ENCODE peak calls at places on chromosomes 3 and 15, in seven cellular contexts. G is K562, Y is endothelial cell of umbilical vein, C is SK-N-SH, I is WTC11, K is A549, H is H1. J is an unnamed sample.

GRCh38 chr15:56001476-56002078 is 8.2 kb upstream of the NEDD4 start:
- DNase-seq in Y (no peak), G (no peak), C (no peak), H (no peak), K (no peak), I (no peak), J (no peak)

GRCh38 chr3:186053954-186054353 is 54.9 kb downstream of the ETV5 start:
- DNase-seq in I (no peak), K (no peak), G (no peak), H (no peak), C (no peak), Y (no peak), J (no peak)

GRCh38 chr3:71245052-71245488 is 338.5 kb downstream of the FOXP1 start:
- DNase-seq in Y (peak), C (no peak), H (no peak), G (no peak), K (peak), I (no peak), J (no peak)

GRCh38 chr3:71688121-71688520 is 37.1 kb downstream of the EIF4E3 start:
- DNase-seq in K (no peak), C (no peak), H (no peak), G (no peak), I (no peak), Y (no peak), J (no peak)

GRCh38 chr3:127131625-127132170 is 61.2 kb upstream of the PRR23E start:
- DNase-seq in H (no peak), G (no peak), I (no peak), Y (no peak), C (no peak), K (no peak), J (no peak)

GRCh38 chr3:36380171-36381031 is at the start of gene STAC:
- DNase-seq in Y (no peak), C (peak), G (no peak), H (no peak), I (peak), K (peak), J (no peak)

GRCh38 chr15:64686130-64686735 is 89.2 kb downstream of the RBPMS2 start:
- DNase-seq in C (peak), Y (peak), I (no peak), H (no peak), K (peak), G (peak), J (peak)

GRCh38 chr15:77179541-77179998 is 108.7 kb upstream of the TSPAN3 start:
- DNase-seq in C (no peak), G (no peak), I (no peak), K (no peak), Y (no peak), H (no peak), J (no peak)

GRCh38 chr3:172982731-172983364 is 158.2 kb downstream of the SPATA16 start:
- DNase-seq in I (no peak), G (peak), K (peak), Y (peak), C (peak), H (no peak), J (peak)

GRCh38 chr15:100468265-100468664 is 60.5 kb downstream of the CERS3 start:
- DNase-seq in G (no peak), Y (no peak), C (no peak), I (no peak), K (peak), H (no peak), J (no peak)

GRCh38 chr15:68085052-68085451 is 30.9 kb downstream of the PIAS1 start:
- DNase-seq in C (no peak), G (no peak), Y (no peak), I (no peak), K (no peak), H (no peak), J (no peak)

GRCh38 chr3:124663690-124664089 is 66.6 kb upstream of the UMPS start:
- DNase-seq in Y (no peak), G (no peak), C (no peak), I (no peak), K (peak), H (no peak), J (no peak)

DNA sequence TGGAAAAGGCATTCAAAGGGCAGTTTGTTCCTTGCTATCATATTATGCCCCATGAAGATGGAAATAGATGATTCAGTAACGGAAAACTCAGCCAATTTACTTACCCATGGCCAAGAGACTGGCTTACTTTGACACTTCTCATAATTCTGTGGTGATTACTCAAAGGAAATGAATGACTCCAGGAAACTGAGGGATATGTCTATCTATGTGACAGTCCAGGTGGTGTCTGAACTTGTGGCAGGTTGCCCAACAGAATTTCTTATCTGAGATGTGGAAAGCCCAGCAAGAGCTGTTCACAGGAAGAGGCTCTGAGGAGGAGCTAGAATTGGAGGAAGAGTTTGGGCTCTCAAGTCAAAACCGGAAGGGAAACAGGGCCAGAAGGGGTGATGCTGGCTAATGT is 91.2 kb downstream of the KCNAB1 start:
- DNase-seq in C (no peak), Y (peak), I (no peak), K (no peak), H (no peak), G (no peak), J (no peak)
- TF ChIP-seq MAX in C (peak), Y (no peak), I (no peak), K (no peak), H (no peak), G (no peak), J (no peak)

DNA sequence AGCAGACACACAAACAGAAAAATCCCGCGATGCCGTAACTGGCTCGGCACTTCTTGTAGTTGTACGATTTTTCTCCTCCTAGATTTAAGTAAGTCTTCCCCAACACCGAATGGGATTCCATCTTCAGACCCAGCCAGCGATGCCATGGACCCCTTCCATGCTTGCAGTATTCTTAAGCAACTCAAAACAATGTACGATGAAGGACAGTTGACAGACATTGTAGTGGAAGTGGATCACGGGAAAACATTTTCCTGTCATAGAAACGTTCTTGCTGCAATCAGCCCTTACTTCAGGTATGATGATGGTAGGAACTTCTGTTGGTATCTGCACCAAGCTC is 760 bp downstream of the KBTBD8 start:
- DNase-seq in I (no peak), K (no peak), H (no peak), G (no peak), Y (peak), C (no peak), J (no peak)
- TF ChIP-seq CTCF in I (no peak), K (no peak), H (no peak), G (no peak), Y (no peak), C (no peak), J (no peak)

GRCh38 chr3:113264249-113264648 is 52.9 kb downstream of the BOC start:
- DNase-seq in Y (no peak), G (no peak), I (peak), K (no peak), C (no peak), H (peak), J (no peak)

GRCh38 chr3:113265281-113265680 is 53.9 kb downstream of the BOC start:
- DNase-seq in H (no peak), C (no peak), K (no peak), Y (no peak), G (no peak), I (no peak), J (no peak)

GRCh38 chr3:113266738-113267137 is 55.4 kb downstream of the BOC start:
- DNase-seq in H (no peak), I (no peak), C (no peak), G (no peak), Y (no peak), K (no peak), J (no peak)

GRCh38 chr3:113263020-113263419 is 51.7 kb downstream of the BOC start:
- DNase-seq in K (no peak), I (no peak), G (no peak), Y (no peak), H (no peak), C (no peak), J (no peak)

DNA sequence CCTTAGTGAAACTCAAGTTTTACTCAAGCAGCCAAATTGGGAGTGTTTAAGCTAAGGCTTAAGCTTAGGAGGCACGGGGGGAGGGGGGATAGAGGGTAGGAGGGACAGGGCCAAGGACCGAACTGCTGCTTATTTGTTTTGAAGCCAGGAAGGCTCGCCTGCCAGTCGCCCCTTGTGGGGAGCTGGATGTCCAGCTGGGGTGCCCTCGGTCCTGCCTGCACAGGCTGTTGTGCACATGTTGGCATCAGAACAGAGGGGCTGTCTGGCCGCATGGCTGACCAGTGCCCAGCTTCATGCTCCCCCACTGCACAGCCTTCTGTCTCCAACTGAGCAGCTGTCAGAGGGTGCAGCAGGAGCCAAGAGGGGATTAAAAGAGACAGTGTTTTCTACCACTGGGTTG is 53.4 kb downstream of the BOC start:
- DNase-seq in I (no peak), K (no peak), Y (no peak), C (no peak), G (no peak), H (no peak), J (no peak)
- TF ChIP-seq MAX in I (no peak), K (no peak), Y (no peak), C (no peak), G (no peak), H (no peak), J (no peak)

DNA sequence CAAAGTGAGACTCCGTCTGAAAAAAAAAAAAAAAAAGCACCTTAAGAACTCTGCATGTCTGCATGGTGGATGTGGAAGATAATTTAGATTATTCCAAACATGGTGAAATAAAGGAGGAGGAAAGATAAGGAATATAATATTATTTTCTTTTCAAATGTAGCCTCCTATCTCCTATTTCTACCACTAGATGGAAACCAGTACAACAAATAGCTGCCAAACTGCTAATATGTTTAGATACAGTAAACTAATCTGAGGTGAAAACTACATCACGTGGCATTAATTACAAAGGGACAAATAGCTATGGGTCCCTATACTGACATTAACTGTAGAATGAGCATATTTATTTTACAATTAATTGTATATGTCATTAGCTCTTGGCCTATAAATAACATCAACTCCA is 197.8 kb downstream of the TBC1D5 start:
- DNase-seq in H (no peak), K (peak), Y (no peak), G (no peak), I (no peak), C (no peak), J (no peak)
- TF ChIP-seq CTCF in H (no peak), K (peak), Y (no peak), G (no peak), I (no peak), C (peak), J (no peak)

GRCh38 chr3:57031622-57032541 is 28.6 kb upstream of the SPATA12 start:
- DNase-seq in H (no peak), I (no peak), G (no peak), Y (no peak), K (no peak), C (no peak), J (peak)

GRCh38 chr3:57029924-57030323 is 30.5 kb upstream of the SPATA12 start:
- DNase-seq in H (no peak), K (no peak), C (peak), Y (no peak), I (no peak), G (peak), J (no peak)

GRCh38 chr3:57030711-57031110 is 29.8 kb upstream of the SPATA12 start:
- DNase-seq in Y (no peak), C (no peak), G (no peak), K (no peak), H (no peak), I (no peak), J (no peak)

GRCh38 chr3:57026918-57027317 is 33.5 kb upstream of the SPATA12 start:
- DNase-seq in H (no peak), C (no peak), Y (peak), K (peak), I (no peak), G (no peak), J (peak)

GRCh38 chr3:57029383-57029782 is 31.1 kb upstream of the SPATA12 start:
- DNase-seq in C (no peak), Y (no peak), K (no peak), H (no peak), I (no peak), G (no peak), J (no peak)
- TF ChIP-seq MAX in C (no peak), Y (no peak), K (no peak), H (no peak), I (no peak), G (no peak), J (no peak)

GRCh38 chr15:42984534-42985034 is 64.0 kb upstream of the TTBK2 start:
- DNase-seq in I (no peak), Y (no peak), K (no peak), G (no peak), C (peak), H (no peak), J (no peak)
- TF ChIP-seq CTCF in I (no peak), Y (no peak), K (no peak), G (no peak), C (peak), H (no peak), J (no peak)

GRCh38 chr3:38987456-38987855 is 64.3 kb downstream of the SCN11A start:
- DNase-seq in K (no peak), C (no peak), I (no peak), G (no peak), H (no peak), Y (no peak), J (no peak)

GRCh38 chr3:38989932-38990510 is 61.7 kb downstream of the SCN11A start:
- DNase-seq in K (no peak), I (no peak), H (no peak), C (no peak), Y (no peak), G (no peak), J (no peak)

GRCh38 chr3:38990621-38991020 is 61.1 kb downstream of the SCN11A start:
- DNase-seq in Y (peak), H (no peak), K (no peak), C (no peak), I (no peak), G (no peak), J (no peak)

GRCh38 chr3:38986901-38987300 is 64.8 kb downstream of the SCN11A start:
- DNase-seq in H (no peak), G (no peak), Y (no peak), I (no peak), C (no peak), K (no peak), J (no peak)

GRCh38 chr3:38988955-38989354 is 62.8 kb downstream of the SCN11A start:
- DNase-seq in I (no peak), H (no peak), C (no peak), Y (no peak), K (no peak), G (no peak), J (no peak)
- TF ChIP-seq MAX in I (no peak), H (no peak), C (no peak), Y (no peak), K (no peak), G (no peak), J (no peak)

GRCh38 chr3:192188218-192188835 is 539.0 kb downstream of the FGF12 start:
- DNase-seq in I (peak), G (peak), K (peak), Y (peak), H (peak), C (peak), J (peak)
- TF ChIP-seq CTCF in I (peak), G (peak), K (peak), Y (peak), H (peak), C (peak), J (peak)

DNA sequence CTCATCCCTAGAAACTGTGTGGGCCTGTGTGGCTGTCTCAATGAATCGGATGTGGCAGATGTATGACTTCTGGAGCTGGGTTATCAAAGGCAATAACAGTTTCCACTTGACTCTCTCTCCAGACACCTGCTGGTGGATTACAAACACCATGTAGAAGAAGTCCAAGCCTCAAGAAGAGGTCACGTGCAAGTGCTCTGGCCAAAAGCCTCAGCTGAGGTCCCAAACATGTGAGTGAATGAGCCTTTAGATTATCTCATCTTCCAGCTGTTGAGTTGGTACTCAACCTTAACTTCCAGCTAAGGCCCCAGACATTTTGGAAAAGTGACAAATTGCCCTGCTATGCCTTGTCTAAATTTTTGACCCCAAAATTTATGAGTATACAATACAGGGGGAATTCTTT is 42.7 kb upstream of the IL12A start:
- DNase-seq in C (no peak), I (no peak), G (no peak), H (no peak), Y (no peak), K (no peak), J (no peak)
- TF ChIP-seq MAX in C (no peak), I (no peak), G (no peak), H (no peak), Y (no peak), K (no peak), J (no peak)